ENCODE peak calls at places on chromosome 14, in eight cellular contexts. A is fibroblast of the aortic adventitia, Q is H9, O is kidney epithelial cell, X is astrocyte of the spinal cord, G is brain microvascular endothelial cell, H is foreskin fibroblast, T is choroid plexus epithelial cell. F is an unnamed sample.

GRCh38 chr14:46964378-46964777 is 312.8 kb upstream of the RPL10L start:
- DNase-seq in A (no peak), Q (no peak), O (no peak), X (no peak), G (no peak), H (no peak), T (no peak), F (no peak)

GRCh38 chr14:68608235-68608962 is 184.5 kb downstream of the ZFP36L1 start:
- DNase-seq in A (no peak), Q (no peak), O (no peak), X (no peak), G (no peak), H (no peak), T (no peak), F (no peak)

GRCh38 chr14:90332271-90332584 is 487 bp upstream of the NRDE2 start:
- DNase-seq in A (no peak), Q (no peak), O (no peak), X (no peak), G (no peak), H (no peak), T (no peak), F (no peak)

GRCh38 chr14:87264386-87264785 is 728.6 kb downstream of the GALC start:
- DNase-seq in A (no peak), Q (no peak), O (no peak), X (no peak), G (no peak), H (no peak), T (no peak), F (no peak)

GRCh38 chr14:78863143-78863542 is 693.0 kb downstream of the NRXN3 start:
- DNase-seq in A (peak; percentile 25), Q (peak; percentile 53), O (no peak), X (peak; percentile 40), G (peak; percentile 25), H (peak; percentile 12), T (peak; percentile 49), F (peak; percentile 72)

GRCh38 chr14:105165761-105166485 is 2.7 kb downstream of the JAG2 start:
- DNase-seq in A (no peak), Q (no peak), O (no peak), X (no peak), G (no peak), H (no peak), T (no peak), F (no peak)

GRCh38 chr14:22487941-22488340 is 101.1 kb downstream of the DAD1 start:
- DNase-seq in A (no peak), Q (no peak), O (no peak), X (no peak), G (no peak), H (no peak), T (no peak), F (no peak)

GRCh38 chr14:69500736-69501135 is 16.2 kb downstream of the PLEKHD1 start:
- DNase-seq in A (no peak), Q (no peak), O (no peak), X (no peak), G (no peak), H (no peak), T (no peak), F (no peak)

GRCh38 chr14:39376671-39377403 is 55.4 kb downstream of the FBXO33 start:
- DNase-seq in A (peak; percentile 66), Q (no peak), O (no peak), X (peak; percentile 61), G (no peak), H (peak; percentile 41), T (peak; percentile 57), F (no peak)

GRCh38 chr14:71751264-71751663 is 181.0 kb upstream of the RGS6 start:
- DNase-seq in A (peak; percentile 19), Q (no peak), O (no peak), X (no peak), G (peak; percentile 49), H (no peak), T (no peak), F (no peak)

GRCh38 chr14:32709072-32709471 is 229.6 kb upstream of the NPAS3 start:
- DNase-seq in A (peak; percentile 94), Q (no peak), O (peak; percentile 67), X (peak; percentile 88), G (peak; percentile 87), H (peak; percentile 83), T (peak; percentile 91), F (no peak)

GRCh38 chr14:36449903-36450302 is 70.1 kb downstream of the NKX2-1 start:
- DNase-seq in A (no peak), Q (no peak), O (no peak), X (no peak), G (no peak), H (no peak), T (no peak), F (no peak)

GRCh38 chr14:61565836-61566536 is 129.3 kb upstream of the HIF1A start:
- DNase-seq in A (peak; percentile 94), Q (no peak), O (no peak), X (peak; percentile 84), G (no peak), H (peak; percentile 84), T (peak; percentile 92), F (no peak)

GRCh38 chr14:39673141-39674133 is 241.2 kb upstream of the FBXO33 start:
- DNase-seq in A (no peak), Q (no peak), O (no peak), X (peak; percentile 72), G (no peak), H (peak; percentile 14), T (peak; percentile 33), F (no peak)

GRCh38 chr14:73250781-73251500 is 13.6 kb downstream of the PAPLN start:
- DNase-seq in A (no peak), Q (no peak), O (no peak), X (no peak), G (no peak), H (no peak), T (no peak), F (no peak)

GRCh38 chr14:22900088-22900799 is 17.2 kb downstream of the REM2 start:
- DNase-seq in A (peak; percentile 79), Q (peak; percentile 64), O (no peak), X (peak; percentile 87), G (peak; percentile 74), H (peak; percentile 88), T (peak; percentile 87), F (no peak)

GRCh38 chr14:97468220-97468619 is 671.0 kb downstream of the VRK1 start:
- DNase-seq in A (no peak), Q (no peak), O (no peak), X (no peak), G (no peak), H (no peak), T (no peak), F (no peak)

GRCh38 chr14:94120667-94121335 is 8.6 kb downstream of the IFI27L2 start:
- DNase-seq in A (peak; percentile 83), Q (no peak), O (no peak), X (peak; percentile 76), G (peak; percentile 64), H (peak; percentile 91), T (no peak), F (no peak)

DNA sequence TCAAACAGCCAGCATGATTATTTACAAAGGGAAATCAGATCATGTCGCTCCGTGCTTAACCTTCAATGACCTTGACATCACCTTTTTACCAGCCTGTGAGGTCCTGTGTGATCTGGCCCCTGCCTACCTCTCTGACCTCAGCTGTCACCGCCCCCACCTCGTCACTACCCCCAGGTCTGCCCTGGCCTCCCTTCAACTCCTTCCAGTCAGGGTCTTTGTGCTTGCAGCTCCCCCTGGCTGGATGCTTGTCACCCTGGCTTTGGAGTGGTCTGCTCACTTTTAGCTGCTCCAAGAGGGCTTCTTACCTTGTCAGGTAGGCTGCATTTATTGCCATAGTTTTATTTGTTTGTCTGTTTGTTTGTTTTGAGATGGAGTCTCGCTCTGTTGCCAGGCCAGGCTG is 8.2 kb upstream of the MAX start:
- DNase-seq in A (no peak), Q (peak; percentile 71), O (no peak), X (no peak), G (no peak), H (no peak), T (no peak), F (no peak)
- TF ChIP-seq CTCF in A (no peak), Q (peak; percentile 33), O (no peak), X (no peak), G (no peak), H (no peak), T (no peak), F (no peak)

DNA sequence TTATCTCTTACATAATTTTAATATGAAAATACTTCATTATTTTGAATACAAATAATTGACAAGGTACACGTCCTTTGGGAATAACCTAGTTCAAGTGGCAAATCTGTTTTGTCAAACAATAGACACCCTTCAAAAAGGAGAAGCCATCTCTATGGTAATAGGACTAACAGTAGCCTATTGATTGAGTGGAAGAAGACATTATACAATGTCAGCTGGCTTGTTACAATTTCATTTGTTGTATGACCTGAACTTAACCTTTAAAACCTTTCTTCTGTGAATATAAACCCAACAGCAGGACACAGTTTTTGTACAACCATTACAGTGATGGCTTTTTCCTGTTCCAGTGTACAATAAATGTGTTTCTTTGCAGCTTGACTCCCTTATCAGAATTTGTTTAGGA is 8.1 kb downstream of the TMEM260 start:
- DNase-seq in A (no peak), Q (no peak), O (no peak), X (no peak), G (no peak), H (no peak), T (no peak), F (no peak)
- TF ChIP-seq CTCF in A (no peak), Q (no peak), O (no peak), X (no peak), G (no peak), H (no peak), T (no peak), F (no peak)

GRCh38 chr14:75259510-75259855 is 19.1 kb upstream of the FOS start:
- DNase-seq in A (peak; percentile 62), Q (no peak), O (no peak), X (peak; percentile 79), G (peak; percentile 73), H (peak; percentile 62), T (peak; percentile 89), F (no peak)
- TF ChIP-seq CTCF in A (peak; percentile 20), Q (peak; percentile 25), O (peak; percentile 21), X (peak; percentile 26), G (peak; percentile 60), H (peak; percentile 17), T (peak; percentile 52), F (no peak)

GRCh38 chr14:99793213-99794155 is at the start of gene EML1:
- DNase-seq in A (peak; percentile 68), Q (peak; percentile 81), O (peak; percentile 39), X (peak; percentile 71), G (peak; percentile 53), H (peak; percentile 94), T (peak; percentile 77), F (peak; percentile 93)
- TF ChIP-seq CTCF in A (peak; percentile 22), Q (no peak), O (no peak), X (no peak), G (no peak), H (no peak), T (no peak), F (no peak)